ENCODE peak calls at places on chromosomes 3 and 15, in four cellular contexts. P, A, E and F are unnamed samples.

GRCh38 chr15:88894819-88895767 is at the start of gene HAPLN3:
- DNase-seq in P (peak; percentile 83), A (peak; percentile 57), E (no peak), F (no peak)

GRCh38 chr3:128179474-128179819 is 26.2 kb downstream of the EEFSEC start:
- DNase-seq in P (no peak), E (no peak), A (no peak), F (no peak)

GRCh38 chr3:72177075-72178050 is 392.4 kb upstream of the PROK2 start:
- DNase-seq in A (peak; percentile 54), E (no peak), P (no peak), F (no peak)

GRCh38 chr15:39558421-39558820 is 22.5 kb upstream of the THBS1 start:
- DNase-seq in A (no peak), P (no peak), E (no peak), F (no peak)

GRCh38 chr15:65964792-65965433 is 95.6 kb downstream of the RAB11A start:
- DNase-seq in E (no peak), P (no peak), A (no peak), F (no peak)

GRCh38 chr3:115146418-115147328 is at the start of gene ZBTB20:
- DNase-seq in E (peak; percentile 12), A (peak; percentile 66), P (peak; percentile 74), F (peak; percentile 29)

GRCh38 chr15:59158701-59159034 is 48.0 kb upstream of the LDHAL6B start:
- DNase-seq in E (no peak), A (no peak), P (no peak), F (no peak)

GRCh38 chr3:101189786-101190185 is 130.6 kb downstream of the IMPG2 start:
- DNase-seq in E (no peak), A (no peak), P (no peak), F (no peak)

GRCh38 chr15:95368211-95368610 is 962.3 kb upstream of the NR2F2 start:
- DNase-seq in A (no peak), E (no peak), P (no peak), F (no peak)

GRCh38 chr15:78058401-78058935 is 19.0 kb downstream of the TBC1D2B start:
- DNase-seq in P (no peak), E (no peak), A (no peak), F (no peak)

GRCh38 chr3:151345854-151346253 is 16.5 kb upstream of the P2RY13 start:
- DNase-seq in E (no peak), A (no peak), P (no peak), F (no peak)

DNA sequence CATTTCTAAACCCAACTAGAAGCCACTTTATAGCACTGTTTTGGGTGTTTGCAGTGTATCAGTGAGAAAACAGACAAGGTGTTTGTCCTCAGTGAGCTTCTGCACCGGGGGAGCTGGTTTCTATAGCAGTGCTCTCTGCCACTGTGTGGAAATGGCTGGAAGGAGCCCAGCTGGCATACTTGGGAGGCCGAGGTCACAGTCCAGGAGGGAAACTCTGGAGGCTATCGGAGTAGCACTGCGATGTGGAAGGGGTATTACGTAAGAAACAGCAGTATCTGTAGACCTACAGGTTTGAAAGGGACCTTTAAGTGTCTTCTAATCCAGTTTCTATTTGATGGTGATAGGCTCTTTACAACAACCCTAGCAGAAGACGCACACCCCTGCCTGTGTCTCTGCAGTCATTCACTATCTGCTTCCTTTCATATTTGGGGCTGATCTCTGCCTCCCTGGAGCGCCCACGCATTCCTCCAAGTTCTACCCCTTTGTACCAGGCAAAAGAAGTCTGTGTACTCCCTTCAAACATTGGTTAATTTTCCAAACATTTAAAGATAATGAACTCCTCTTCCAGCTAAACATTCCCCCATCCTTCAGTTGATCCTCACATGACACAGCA is 87.4 kb upstream of the ADAMTS17 start:
- DNase-seq in E (no peak), A (no peak), P (no peak), F (no peak)
- TF ChIP-seq ZNF274 in E (no peak), A (no peak), P (no peak), F (no peak)

GRCh38 chr3:4997946-4998345 is 18.7 kb downstream of the BHLHE40 start:
- DNase-seq in P (no peak), E (no peak), A (no peak), F (no peak)
- TF ChIP-seq POLR2A in P (no peak), E (no peak), A (no peak), F (no peak)

GRCh38 chr15:94004697-94005096 is 226.7 kb upstream of the MCTP2 start:
- DNase-seq in E (no peak), A (no peak), P (no peak), F (no peak)
- TF ChIP-seq POLR2AphosphoS5 in E (no peak), A (no peak), P (no peak), F (no peak)

DNA sequence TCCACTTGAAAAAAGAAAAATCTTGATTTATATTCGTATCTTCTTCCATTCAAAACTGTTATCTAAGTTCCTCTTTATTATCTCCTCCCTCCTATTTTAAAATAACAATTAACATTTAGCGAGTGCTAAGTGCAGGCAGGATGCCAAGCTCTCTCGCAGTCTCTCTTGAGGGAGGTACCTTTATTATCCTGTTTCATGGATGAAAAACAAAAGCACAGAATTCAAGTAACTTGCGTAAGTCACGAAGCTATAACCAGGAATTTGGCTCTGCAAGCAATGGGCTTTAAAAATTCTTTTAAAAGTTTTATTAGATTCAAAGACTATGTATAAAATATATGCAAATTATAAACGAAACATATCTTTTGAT is 418.8 kb upstream of the NAALADL2 start:
- DNase-seq in E (no peak), A (no peak), P (no peak), F (no peak)
- TF ChIP-seq ZNF274 in E (no peak), A (no peak), P (no peak), F (no peak)